ENCODE peak calls at places on chromosomes 2 and 18, in six cellular contexts. M, W, T, N, P and H are unnamed samples.

GRCh38 chr2:10253596-10254372 is 48.9 kb upstream of the HPCAL1 start:
- DNase-seq in M (no peak), W (no peak), T (peak), N (no peak), P (no peak), H (no peak)

GRCh38 chr2:207048421-207048820 is 109.1 kb downstream of the CPO start:
- DNase-seq in M (no peak), W (no peak), T (no peak), N (no peak), P (no peak), H (no peak)

GRCh38 chr2:240604939-240605716 is 18.6 kb downstream of the CAPN10 start:
- DNase-seq in M (no peak), W (peak), T (no peak), N (no peak), P (no peak), H (no peak)

GRCh38 chr2:236642584-236643291 is 73.1 kb downstream of the ACKR3 start:
- DNase-seq in M (no peak), W (peak), T (no peak), N (no peak), P (no peak), H (peak)

GRCh38 chr2:48673581-48673980 is 55.9 kb downstream of the GTF2A1L start:
- DNase-seq in M (no peak), W (no peak), T (no peak), N (no peak), P (no peak), H (no peak)

GRCh38 chr2:220077488-220077887 is 450.1 kb downstream of the SLC4A3 start:
- DNase-seq in M (no peak), W (no peak), T (no peak), N (no peak), P (no peak), H (no peak)

GRCh38 chr18:73829146-73829545 is 318.5 kb downstream of the FBXO15 start:
- DNase-seq in M (no peak), W (no peak), T (no peak), N (no peak), P (no peak), H (no peak)

GRCh38 chr2:176612736-176613135 is 343.5 kb downstream of the MTX2 start:
- DNase-seq in M (no peak), W (no peak), T (no peak), N (no peak), P (no peak), H (no peak)

GRCh38 chr2:80073134-80073561 is 231.4 kb downstream of the LRRTM1 start:
- DNase-seq in M (peak), W (peak), T (peak), N (peak), P (peak), H (peak)

GRCh38 chr18:26547302-26548143 is 830 bp downstream of the KCTD1 start:
- DNase-seq in M (no peak), W (no peak), T (no peak), N (peak), P (no peak), H (no peak)

GRCh38 chr2:156333274-156333950 is 891 bp upstream of the NR4A2 start:
- DNase-seq in M (no peak), W (no peak), T (peak), N (no peak), P (no peak), H (no peak)

GRCh38 chr2:204046145-204046544 is 109.6 kb downstream of the ICOS start:
- DNase-seq in M (no peak), W (no peak), T (no peak), N (no peak), P (no peak), H (no peak)

GRCh38 chr2:65722028-65722427 is 289.6 kb upstream of the SPRED2 start:
- DNase-seq in M (no peak), W (no peak), T (no peak), N (peak), P (no peak), H (no peak)

GRCh38 chr2:219687882-219688559 is 60.6 kb downstream of the SLC4A3 start:
- DNase-seq in M (peak), W (no peak), T (no peak), N (no peak), P (no peak), H (no peak)

GRCh38 chr2:10914272-10914693 is 2.5 kb downstream of the KCNF1 start:
- DNase-seq in M (no peak), W (no peak), T (peak), N (no peak), P (no peak), H (no peak)

GRCh38 chr2:98803747-98804650 is 73.1 kb upstream of the MGAT4A start:
- DNase-seq in M (no peak), W (no peak), T (no peak), N (no peak), P (no peak), H (no peak)

GRCh38 chr2:113181491-113182051 is 7.8 kb downstream of the PSD4 start:
- DNase-seq in M (no peak), W (no peak), T (peak), N (no peak), P (no peak), H (no peak)

DNA sequence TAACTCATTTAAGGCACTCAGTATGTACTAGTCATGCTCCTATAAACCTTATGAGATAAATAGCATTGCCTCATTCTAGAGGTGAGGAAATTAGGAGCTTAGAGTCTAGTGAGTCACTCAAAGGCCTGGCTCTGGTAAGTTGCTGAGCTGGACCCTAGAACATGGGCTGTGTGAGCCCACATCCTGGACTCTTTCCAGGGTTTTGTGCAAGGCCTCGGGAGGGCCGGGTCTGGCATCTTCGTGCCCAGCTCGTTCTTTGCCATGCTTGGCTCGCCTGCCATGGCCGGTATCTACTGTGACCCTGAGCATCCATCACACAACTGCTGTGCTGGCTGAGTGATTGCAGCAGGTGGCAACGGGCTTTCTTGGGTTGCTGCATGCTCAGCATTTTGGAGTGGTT is 168.0 kb downstream of the LPIN1 start:
- DNase-seq in M (no peak), W (no peak), T (no peak), N (no peak), P (no peak), H (no peak)
- TF ChIP-seq SIN3A in M (no peak), W (no peak), T (no peak), N (no peak), P (no peak), H (no peak)

GRCh38 chr2:230798769-230799399 is 65.9 kb upstream of the ITM2C start:
- DNase-seq in M (no peak), W (peak), T (peak), N (peak), P (no peak), H (no peak)
- TF ChIP-seq REST in M (no peak), W (no peak), T (no peak), N (no peak), P (no peak), H (no peak)

DNA sequence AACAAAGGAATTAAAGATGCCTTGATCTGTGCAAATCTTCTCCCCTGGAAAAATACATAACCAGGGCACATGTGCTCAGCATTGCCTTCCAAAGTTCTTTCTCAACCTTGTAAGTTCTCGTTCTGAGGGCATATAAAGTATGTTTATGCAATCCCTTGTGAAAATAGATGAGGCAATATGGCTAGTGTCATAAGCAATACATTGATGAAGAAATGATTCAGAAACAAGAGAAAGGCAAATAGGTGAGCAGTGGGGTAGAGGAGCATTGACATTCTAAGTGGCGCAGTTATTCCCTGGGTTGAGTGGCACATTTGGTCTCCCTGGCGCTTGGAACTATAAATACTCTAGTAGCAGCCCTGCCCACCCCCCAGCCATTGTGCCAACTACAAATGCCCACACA is 57.4 kb upstream of the PGAP1 start:
- DNase-seq in M (no peak), W (no peak), T (no peak), N (no peak), P (no peak), H (no peak)
- TF ChIP-seq SIN3A in M (no peak), W (no peak), T (no peak), N (no peak), P (no peak), H (no peak)

GRCh38 chr2:223000872-223001825 is 50.8 kb upstream of the KCNE4 start:
- DNase-seq in M (no peak), W (no peak), T (no peak), N (no peak), P (no peak), H (no peak)

GRCh38 chr2:223003191-223003590 is 48.8 kb upstream of the KCNE4 start:
- DNase-seq in M (no peak), W (no peak), T (no peak), N (no peak), P (no peak), H (no peak)

GRCh38 chr2:223005496-223005895 is 46.5 kb upstream of the KCNE4 start:
- DNase-seq in M (no peak), W (no peak), T (no peak), N (no peak), P (no peak), H (no peak)

GRCh38 chr2:222998459-222998858 is 53.5 kb upstream of the KCNE4 start:
- DNase-seq in M (no peak), W (no peak), T (no peak), N (no peak), P (no peak), H (no peak)

GRCh38 chr2:223001831-223002230 is 50.2 kb upstream of the KCNE4 start:
- DNase-seq in M (no peak), W (no peak), T (no peak), N (no peak), P (no peak), H (no peak)
- TF ChIP-seq REST in M (no peak), W (no peak), T (no peak), N (no peak), P (no peak), H (no peak)

DNA sequence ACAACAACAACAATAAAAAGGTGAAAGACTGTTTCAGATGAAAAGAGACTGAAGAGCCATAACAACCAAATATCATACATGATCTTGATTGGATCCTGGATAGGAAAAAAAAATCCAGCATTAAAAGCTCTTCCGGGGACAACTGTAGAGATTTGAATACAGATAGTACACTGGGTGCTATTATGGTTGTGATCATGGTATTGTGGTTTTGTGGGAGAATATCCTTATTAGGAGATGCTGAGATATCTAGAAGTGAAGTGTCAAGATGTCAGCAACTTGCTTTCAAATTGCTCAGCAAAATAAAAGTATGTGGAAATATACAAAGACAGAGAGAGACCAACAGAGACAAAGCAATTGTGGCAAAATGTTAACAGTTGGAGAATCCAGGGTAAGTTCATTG is 15.5 kb upstream of the SPATA3 start:
- DNase-seq in M (no peak), W (no peak), T (no peak), N (no peak), P (no peak), H (no peak)
- TF ChIP-seq SIN3A in M (no peak), W (no peak), T (no peak), N (no peak), P (no peak), H (no peak)

DNA sequence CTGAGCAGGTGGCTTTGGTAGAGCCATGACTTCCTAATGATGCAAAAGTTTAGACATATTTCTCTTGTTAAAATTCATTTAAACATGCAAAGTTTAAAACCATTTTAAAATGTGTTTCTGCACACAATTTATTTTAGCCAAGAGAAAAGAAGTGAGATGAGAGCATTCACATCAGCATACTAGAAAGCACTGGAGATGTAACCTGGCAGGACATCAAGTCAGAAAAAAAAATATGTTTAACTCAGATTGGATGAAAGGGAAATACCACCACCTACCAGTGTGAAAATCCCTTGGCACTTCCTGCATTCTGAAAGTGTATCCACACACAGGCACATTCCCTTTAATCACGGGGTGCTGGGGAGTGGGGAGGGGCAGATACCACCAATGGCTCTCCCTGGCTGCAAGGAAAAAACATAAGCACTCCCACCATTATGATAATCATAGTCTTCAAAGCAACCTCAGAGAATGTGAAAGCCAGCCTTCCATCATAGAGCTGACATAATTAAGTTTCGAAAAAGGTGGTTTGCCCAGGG is 25.0 kb downstream of the DNER start:
- DNase-seq in M (no peak), W (no peak), T (no peak), N (no peak), P (no peak), H (no peak)
- TF ChIP-seq REST in M (no peak), W (no peak), T (no peak), N (no peak), P (no peak), H (no peak)